ENCODE peak calls at places on chromosomes 11 and 22, in seven cellular contexts. One of them, this sample, is unnamed.

GRCh38 chr11:27083241-27083640 is 42.6 kb downstream of the BBOX1 start:
- DNase-seq in tibial artery: no peak
- DNase-seq in ovary: no peak
- DNase-seq in fibroblast of lung: no peak
- DNase-seq in K562: no peak
- DNase-seq in Peyer's patch: no peak
- DNase-seq in OCI-LY7: no peak
- DNase-seq in this sample: no peak

GRCh38 chr22:29253561-29254282 is 14.1 kb downstream of the RHBDD3 start:
- DNase-seq in K562: peak
- DNase-seq in fibroblast of lung: no peak
- DNase-seq in tibial artery: peak
- DNase-seq in ovary: no peak
- DNase-seq in OCI-LY7: no peak
- DNase-seq in Peyer's patch: no peak
- DNase-seq in this sample: no peak

GRCh38 chr11:65417702-65418430 is 4.7 kb upstream of the NEAT1 start:
- DNase-seq in Peyer's patch: peak
- DNase-seq in K562: peak
- DNase-seq in ovary: peak
- DNase-seq in tibial artery: peak
- DNase-seq in fibroblast of lung: peak
- DNase-seq in OCI-LY7: peak
- DNase-seq in this sample: peak

GRCh38 chr22:46918197-46918596 is 155.7 kb downstream of the TBC1D22A start:
- DNase-seq in K562: no peak
- DNase-seq in ovary: no peak
- DNase-seq in OCI-LY7: no peak
- DNase-seq in fibroblast of lung: no peak
- DNase-seq in tibial artery: no peak
- DNase-seq in Peyer's patch: no peak
- DNase-seq in this sample: no peak

GRCh38 chr11:112200252-112200651 is 24.9 kb downstream of the BCO2 start:
- DNase-seq in ovary: no peak
- DNase-seq in OCI-LY7: no peak
- DNase-seq in K562: no peak
- DNase-seq in fibroblast of lung: no peak
- DNase-seq in tibial artery: no peak
- DNase-seq in Peyer's patch: no peak
- DNase-seq in this sample: no peak

GRCh38 chr11:70914496-70914895 is 337.9 kb downstream of the SHANK2 start:
- DNase-seq in OCI-LY7: no peak
- DNase-seq in fibroblast of lung: no peak
- DNase-seq in tibial artery: no peak
- DNase-seq in ovary: no peak
- DNase-seq in K562: no peak
- DNase-seq in Peyer's patch: no peak
- DNase-seq in this sample: no peak

GRCh38 chr11:132910016-132910760 is 622.1 kb downstream of the OPCML start:
- DNase-seq in K562: no peak
- DNase-seq in fibroblast of lung: no peak
- DNase-seq in ovary: no peak
- DNase-seq in tibial artery: no peak
- DNase-seq in Peyer's patch: peak
- DNase-seq in OCI-LY7: no peak
- DNase-seq in this sample: no peak

GRCh38 chr11:35420371-35420770 is 1.0 kb upstream of the SLC1A2 start:
- DNase-seq in OCI-LY7: no peak
- DNase-seq in K562: no peak
- DNase-seq in Peyer's patch: no peak
- DNase-seq in tibial artery: no peak
- DNase-seq in fibroblast of lung: no peak
- DNase-seq in ovary: no peak
- DNase-seq in this sample: no peak

GRCh38 chr11:124538019-124538418 is 5.4 kb downstream of the OR8B12 start:
- DNase-seq in fibroblast of lung: peak
- DNase-seq in OCI-LY7: no peak
- DNase-seq in Peyer's patch: no peak
- DNase-seq in ovary: no peak
- DNase-seq in tibial artery: no peak
- DNase-seq in K562: peak
- DNase-seq in this sample: no peak

GRCh38 chr11:1742371-1742770 is 8.0 kb downstream of the IFITM10 start:
- DNase-seq in tibial artery: peak
- DNase-seq in OCI-LY7: no peak
- DNase-seq in Peyer's patch: peak
- DNase-seq in K562: no peak
- DNase-seq in ovary: no peak
- DNase-seq in fibroblast of lung: no peak
- DNase-seq in this sample: no peak

GRCh38 chr11:107661656-107662055 is 50.2 kb downstream of the SLN start:
- DNase-seq in K562: no peak
- DNase-seq in fibroblast of lung: no peak
- DNase-seq in ovary: no peak
- DNase-seq in Peyer's patch: no peak
- DNase-seq in tibial artery: no peak
- DNase-seq in OCI-LY7: no peak
- DNase-seq in this sample: no peak

GRCh38 chr11:118052581-118053206 is 24.2 kb upstream of the TMPRSS4 start:
- DNase-seq in Peyer's patch: peak
- DNase-seq in OCI-LY7: no peak
- DNase-seq in ovary: no peak
- DNase-seq in K562: peak
- DNase-seq in tibial artery: peak
- DNase-seq in fibroblast of lung: no peak
- DNase-seq in this sample: no peak

GRCh38 chr11:113664981-113665710 is 41.0 kb downstream of the TMPRSS5 start:
- DNase-seq in ovary: no peak
- DNase-seq in K562: peak
- DNase-seq in fibroblast of lung: no peak
- DNase-seq in Peyer's patch: no peak
- DNase-seq in OCI-LY7: no peak
- DNase-seq in tibial artery: no peak
- DNase-seq in this sample: no peak

GRCh38 chr11:105673089-105673488 is 63.2 kb downstream of the GRIA4 start:
- DNase-seq in tibial artery: no peak
- DNase-seq in fibroblast of lung: peak
- DNase-seq in OCI-LY7: peak
- DNase-seq in Peyer's patch: peak
- DNase-seq in ovary: peak
- DNase-seq in K562: peak
- DNase-seq in this sample: peak

GRCh38 chr11:1272531-1272930 is 36.9 kb downstream of the TOLLIP start:
- DNase-seq in fibroblast of lung: no peak
- DNase-seq in ovary: no peak
- DNase-seq in OCI-LY7: no peak
- DNase-seq in K562: no peak
- DNase-seq in tibial artery: no peak
- DNase-seq in Peyer's patch: no peak
- DNase-seq in this sample: no peak

GRCh38 chr22:38957046-38957770 is at the start of gene APOBEC3A:
- DNase-seq in Peyer's patch: peak
- DNase-seq in OCI-LY7: no peak
- DNase-seq in ovary: no peak
- DNase-seq in fibroblast of lung: no peak
- DNase-seq in K562: no peak
- DNase-seq in tibial artery: peak
- DNase-seq in this sample: no peak

GRCh38 chr11:76863196-76863777 is 2.6 kb downstream of the ACER3 start:
- DNase-seq in tibial artery: no peak
- DNase-seq in OCI-LY7: no peak
- DNase-seq in ovary: no peak
- DNase-seq in K562: no peak
- DNase-seq in Peyer's patch: no peak
- DNase-seq in fibroblast of lung: no peak
- DNase-seq in this sample: no peak

GRCh38 chr11:112451250-112451649 is 190.6 kb upstream of the PLET1 start:
- DNase-seq in Peyer's patch: no peak
- DNase-seq in fibroblast of lung: no peak
- DNase-seq in OCI-LY7: no peak
- DNase-seq in K562: no peak
- DNase-seq in ovary: no peak
- DNase-seq in tibial artery: no peak
- DNase-seq in this sample: no peak

DNA sequence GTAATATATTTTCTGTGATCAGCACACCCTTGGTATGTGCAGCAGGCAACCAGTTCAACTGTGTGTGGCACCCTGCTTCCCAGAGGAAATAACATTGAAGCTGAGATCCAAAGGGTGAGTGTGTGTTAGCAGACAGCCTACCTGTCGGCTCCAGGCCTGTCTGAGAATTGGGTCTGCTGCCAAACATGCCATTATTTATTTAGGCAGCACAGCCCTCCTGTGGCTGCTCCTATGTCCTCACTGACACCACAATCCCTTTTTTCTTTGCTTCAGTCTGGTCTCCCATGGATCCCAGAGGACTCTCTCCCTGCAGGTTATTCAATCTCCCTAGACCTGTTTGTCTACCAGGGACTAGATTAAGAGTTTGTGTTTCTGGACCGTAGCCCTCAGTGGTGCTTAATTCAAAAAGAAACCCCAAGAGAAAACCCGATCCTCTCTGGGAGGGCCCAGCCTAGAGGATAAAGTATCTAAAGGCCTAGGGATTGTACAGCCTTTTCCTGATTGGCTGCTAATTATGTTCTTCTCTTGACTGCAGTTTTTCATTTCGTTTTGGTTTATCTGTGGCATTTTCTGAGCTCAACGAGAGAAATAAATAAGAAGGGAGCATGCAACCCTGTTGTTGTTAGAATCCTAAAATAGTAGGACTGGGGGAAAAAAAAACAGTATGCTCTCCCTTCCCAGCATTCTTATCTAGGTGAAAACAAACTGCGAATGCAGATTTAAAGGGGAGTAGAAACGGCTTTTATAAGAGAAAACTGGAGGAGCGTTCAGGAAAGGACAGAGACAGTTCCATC is 24.1 kb downstream of the KCNE3 start:
- DNase-seq in Peyer's patch: no peak
- DNase-seq in OCI-LY7: no peak
- DNase-seq in fibroblast of lung: no peak
- DNase-seq in ovary: no peak
- DNase-seq in tibial artery: no peak
- DNase-seq in K562: no peak
- DNase-seq in this sample: peak
- TF ChIP-seq CTCF in Peyer's patch: peak
- TF ChIP-seq CTCF in OCI-LY7: no peak
- TF ChIP-seq CTCF in fibroblast of lung: no peak
- TF ChIP-seq CTCF in ovary: no peak
- TF ChIP-seq CTCF in tibial artery: no peak
- TF ChIP-seq CTCF in K562: peak
- TF ChIP-seq CTCF in this sample: no peak

GRCh38 chr11:121890377-121890776 is 225.6 kb downstream of the BLID start:
- DNase-seq in tibial artery: peak
- DNase-seq in Peyer's patch: no peak
- DNase-seq in OCI-LY7: no peak
- DNase-seq in fibroblast of lung: peak
- DNase-seq in ovary: no peak
- DNase-seq in K562: no peak
- DNase-seq in this sample: no peak

GRCh38 chr11:121891134-121891533 is 224.9 kb downstream of the BLID start:
- DNase-seq in tibial artery: no peak
- DNase-seq in ovary: no peak
- DNase-seq in OCI-LY7: no peak
- DNase-seq in fibroblast of lung: no peak
- DNase-seq in K562: no peak
- DNase-seq in Peyer's patch: no peak
- DNase-seq in this sample: no peak

GRCh38 chr11:121889931-121890330 is 226.1 kb downstream of the BLID start:
- DNase-seq in ovary: no peak
- DNase-seq in OCI-LY7: no peak
- DNase-seq in Peyer's patch: no peak
- DNase-seq in K562: no peak
- DNase-seq in fibroblast of lung: peak
- DNase-seq in tibial artery: no peak
- DNase-seq in this sample: no peak

GRCh38 chr11:121892863-121893262 is 223.2 kb downstream of the BLID start:
- DNase-seq in fibroblast of lung: peak
- DNase-seq in K562: no peak
- DNase-seq in Peyer's patch: no peak
- DNase-seq in ovary: no peak
- DNase-seq in OCI-LY7: no peak
- DNase-seq in tibial artery: no peak
- DNase-seq in this sample: no peak

GRCh38 chr11:121892131-121892681 is 223.8 kb downstream of the BLID start:
- DNase-seq in fibroblast of lung: peak
- DNase-seq in ovary: no peak
- DNase-seq in Peyer's patch: no peak
- DNase-seq in OCI-LY7: no peak
- DNase-seq in tibial artery: no peak
- DNase-seq in K562: no peak
- DNase-seq in this sample: peak
- H3K4me3 ChIP-seq in fibroblast of lung: no peak
- H3K4me3 ChIP-seq in ovary: no peak
- H3K4me3 ChIP-seq in Peyer's patch: no peak
- H3K4me3 ChIP-seq in OCI-LY7: no peak
- H3K4me3 ChIP-seq in tibial artery: no peak
- H3K4me3 ChIP-seq in K562: no peak
- H3K4me3 ChIP-seq in this sample: no peak

DNA sequence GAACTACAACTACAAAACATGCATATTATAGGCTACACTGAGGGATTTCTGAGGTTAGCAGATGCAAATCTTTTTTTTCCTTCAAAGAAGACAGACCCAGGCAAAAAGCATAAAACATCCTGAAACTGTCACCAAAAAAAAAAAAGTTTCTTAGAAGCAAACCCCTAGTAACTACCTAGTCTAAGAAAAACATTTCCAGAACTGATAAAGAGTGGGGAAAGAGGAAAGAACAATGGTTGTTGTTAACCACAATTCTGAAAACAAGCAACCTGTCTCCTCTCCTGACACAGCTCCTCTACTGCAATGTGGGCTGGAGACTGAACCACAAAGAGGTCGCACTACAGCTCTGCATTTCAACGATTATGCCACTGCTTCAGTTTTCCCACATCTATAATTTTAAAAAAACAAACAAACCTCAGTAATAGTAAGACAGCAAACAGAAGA is 15.0 kb downstream of the DENND5A start:
- DNase-seq in OCI-LY7: no peak
- DNase-seq in ovary: no peak
- DNase-seq in fibroblast of lung: no peak
- DNase-seq in Peyer's patch: peak
- DNase-seq in tibial artery: no peak
- DNase-seq in K562: peak
- DNase-seq in this sample: no peak
- TF ChIP-seq CTCF in OCI-LY7: no peak
- TF ChIP-seq CTCF in ovary: no peak
- TF ChIP-seq CTCF in fibroblast of lung: no peak
- TF ChIP-seq CTCF in Peyer's patch: no peak
- TF ChIP-seq CTCF in tibial artery: no peak
- TF ChIP-seq CTCF in K562: no peak
- TF ChIP-seq CTCF in this sample: no peak

GRCh38 chr11:11380340-11380739 is 27.3 kb upstream of the CSNK2A3 start:
- DNase-seq in ovary: no peak
- DNase-seq in Peyer's patch: no peak
- DNase-seq in OCI-LY7: no peak
- DNase-seq in K562: no peak
- DNase-seq in fibroblast of lung: no peak
- DNase-seq in tibial artery: no peak
- DNase-seq in this sample: no peak
- H3K4me3 ChIP-seq in ovary: no peak
- H3K4me3 ChIP-seq in Peyer's patch: no peak
- H3K4me3 ChIP-seq in OCI-LY7: no peak
- H3K4me3 ChIP-seq in K562: no peak
- H3K4me3 ChIP-seq in fibroblast of lung: no peak
- H3K4me3 ChIP-seq in tibial artery: no peak
- H3K4me3 ChIP-seq in this sample: no peak

GRCh38 chr11:11899401-11899800 is 57.6 kb downstream of the USP47 start:
- DNase-seq in tibial artery: no peak
- DNase-seq in fibroblast of lung: no peak
- DNase-seq in Peyer's patch: no peak
- DNase-seq in K562: no peak
- DNase-seq in ovary: no peak
- DNase-seq in OCI-LY7: no peak
- DNase-seq in this sample: no peak
- TF ChIP-seq CTCF in tibial artery: no peak
- TF ChIP-seq CTCF in fibroblast of lung: no peak
- TF ChIP-seq CTCF in Peyer's patch: peak
- TF ChIP-seq CTCF in K562: no peak
- TF ChIP-seq CTCF in ovary: no peak
- TF ChIP-seq CTCF in OCI-LY7: peak
- TF ChIP-seq CTCF in this sample: no peak

This sample was measured in cardiac muscle cell.